ENCODE peak calls at places on chromosomes 1 and 21, in five cellular contexts. U is GM12878, C is HCT116, E is K562, J is HepG2. Y is an unnamed sample.

GRCh38 chr21:15687208-15687607 is 42.6 kb upstream of the USP25 start:
- DNase-seq in U (no peak), C (no peak), E (no peak), J (no peak), Y (no peak)

GRCh38 chr1:245560460-245560859 is 405.7 kb downstream of the KIF26B start:
- DNase-seq in U (no peak), C (no peak), E (no peak), J (no peak), Y (no peak)

GRCh38 chr1:226826479-226827245 is 43.8 kb upstream of the PSEN2 start:
- DNase-seq in U (no peak), C (no peak), E (no peak), J (no peak), Y (no peak)

GRCh38 chr1:234486858-234487830 is 8.2 kb upstream of the TARBP1 start:
- DNase-seq in U (no peak), C (no peak), E (peak), J (peak), Y (no peak)

GRCh38 chr1:200904772-200905171 is 10.1 kb downstream of the INAVA start:
- DNase-seq in U (no peak), C (no peak), E (no peak), J (no peak), Y (no peak)

GRCh38 chr21:46071082-46071481 is 26.8 kb upstream of the COL6A2 start:
- DNase-seq in U (no peak), C (no peak), E (no peak), J (no peak), Y (no peak)

GRCh38 chr1:212290608-212291007 is 5.4 kb downstream of the PPP2R5A start:
- DNase-seq in U (no peak), C (no peak), E (no peak), J (peak), Y (no peak)

GRCh38 chr1:52238887-52239707 is 97.2 kb downstream of the ZFYVE9 start:
- DNase-seq in U (no peak), C (no peak), E (no peak), J (no peak), Y (no peak)

GRCh38 chr1:193275773-193276172 is 89.4 kb upstream of the B3GALT2 start:
- DNase-seq in U (no peak), C (no peak), E (no peak), J (no peak), Y (peak)

GRCh38 chr1:25616932-25617625 is 488 bp downstream of the MAN1C1 start:
- DNase-seq in U (no peak), C (no peak), E (no peak), J (no peak), Y (no peak)

GRCh38 chr1:34409689-34410229 is 233.1 kb downstream of the C1orf94 start:
- DNase-seq in U (no peak), C (no peak), E (no peak), J (no peak), Y (peak)

GRCh38 chr21:39377444-39378050 is 28.7 kb upstream of the HMGN1 start:
- DNase-seq in U (no peak), C (no peak), E (peak), J (peak), Y (no peak)

GRCh38 chr1:109432336-109432735 is 6.1 kb upstream of the PSMA5 start:
- DNase-seq in U (no peak), C (no peak), E (no peak), J (no peak), Y (no peak)

GRCh38 chr1:172484252-172484651 is 40.4 kb upstream of the PIGC start:
- DNase-seq in U (no peak), C (no peak), E (no peak), J (no peak), Y (no peak)
- TF ChIP-seq SRF in U (no peak), C (no peak), E (no peak), J (no peak), Y (no peak)

DNA sequence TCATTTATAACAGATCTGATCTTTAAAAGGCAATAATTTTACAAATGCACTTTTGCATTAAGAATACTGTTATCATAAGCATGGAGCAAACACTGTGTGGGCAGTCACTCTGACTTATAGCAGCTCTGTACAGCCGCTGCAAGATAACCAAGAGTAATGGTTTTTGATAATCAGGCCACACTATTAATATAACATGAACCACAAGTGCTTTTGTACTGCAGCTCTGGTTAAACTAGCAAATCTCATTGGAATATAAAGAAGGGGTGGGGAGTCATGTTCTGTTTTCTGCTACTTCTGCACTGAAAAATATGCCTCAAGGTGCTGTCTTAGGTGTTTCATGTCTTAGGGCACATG is 357.4 kb downstream of the LMO4 start:
- DNase-seq in U (no peak), C (no peak), E (no peak), J (no peak), Y (no peak)
- TF ChIP-seq SRF in U (no peak), C (no peak), E (no peak), J (no peak), Y (no peak)

GRCh38 chr1:77833521-77834100 is 54.2 kb downstream of the MIGA1 start:
- DNase-seq in U (no peak), C (no peak), E (no peak), J (no peak), Y (no peak)

GRCh38 chr1:77830946-77831345 is 51.5 kb downstream of the MIGA1 start:
- DNase-seq in U (no peak), C (no peak), E (no peak), J (no peak), Y (no peak)

GRCh38 chr1:77831566-77831965 is 52.1 kb downstream of the MIGA1 start:
- DNase-seq in U (no peak), C (no peak), E (no peak), J (no peak), Y (no peak)

GRCh38 chr1:77831976-77832695 is 52.7 kb downstream of the MIGA1 start:
- DNase-seq in U (no peak), C (no peak), E (no peak), J (no peak), Y (no peak)

GRCh38 chr1:77832889-77833288 is 53.4 kb downstream of the MIGA1 start:
- DNase-seq in U (no peak), C (no peak), E (peak), J (no peak), Y (no peak)
- TF ChIP-seq SRF in U (no peak), C (no peak), E (no peak), J (no peak), Y (no peak)

GRCh38 chr1:42939216-42939615 is 19.5 kb downstream of the SLC2A1 start:
- DNase-seq in U (no peak), C (no peak), E (no peak), J (peak), Y (no peak)

GRCh38 chr1:42943166-42943565 is 15.5 kb downstream of the SLC2A1 start:
- DNase-seq in U (no peak), C (peak), E (no peak), J (no peak), Y (no peak)

GRCh38 chr1:42942444-42942843 is 16.2 kb downstream of the SLC2A1 start:
- DNase-seq in U (no peak), C (no peak), E (no peak), J (no peak), Y (no peak)

GRCh38 chr1:42941640-42942330 is 16.9 kb downstream of the SLC2A1 start:
- DNase-seq in U (no peak), C (peak), E (peak), J (no peak), Y (no peak)

DNA sequence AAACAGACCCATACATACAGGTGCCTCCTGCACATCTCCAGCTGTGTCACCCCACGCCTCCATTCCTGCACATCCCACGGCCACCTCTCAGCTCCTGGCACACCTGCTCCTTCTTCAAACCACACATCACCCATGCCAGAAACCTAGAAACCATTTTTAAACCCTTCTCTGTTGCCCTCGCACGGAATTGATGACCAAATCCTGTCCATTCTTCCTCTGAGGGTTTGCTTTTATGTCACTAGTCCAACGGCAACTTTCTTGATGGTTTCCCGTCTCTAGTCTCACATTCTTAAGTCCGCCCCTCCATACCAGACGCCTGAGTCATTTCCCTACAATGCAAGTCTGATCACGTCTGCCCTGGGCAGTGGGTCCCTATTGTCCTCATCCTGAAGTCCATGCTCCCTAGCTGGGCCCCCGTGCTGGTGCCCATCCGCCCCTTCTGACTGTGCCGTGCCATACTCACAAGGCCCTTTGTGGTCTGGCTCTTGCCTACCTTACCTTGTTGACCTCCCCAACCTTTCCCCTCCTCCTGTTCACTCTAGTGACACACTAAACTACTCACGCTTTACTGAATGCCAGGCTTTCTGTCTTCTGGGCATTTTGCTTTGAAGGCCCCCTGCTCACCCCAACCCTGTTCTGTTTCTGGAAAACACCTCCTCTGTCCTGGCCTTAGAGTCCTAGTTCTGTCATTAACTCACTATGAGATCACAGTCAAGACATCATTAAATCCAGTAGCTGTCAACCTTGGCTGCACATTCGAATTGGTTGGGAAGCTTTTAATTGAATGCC is 17.6 kb downstream of the SLC2A1 start:
- DNase-seq in U (no peak), C (peak), E (no peak), J (peak), Y (no peak)
- TF ChIP-seq SRF in U (no peak), C (no peak), E (no peak), J (no peak), Y (no peak)

DNA sequence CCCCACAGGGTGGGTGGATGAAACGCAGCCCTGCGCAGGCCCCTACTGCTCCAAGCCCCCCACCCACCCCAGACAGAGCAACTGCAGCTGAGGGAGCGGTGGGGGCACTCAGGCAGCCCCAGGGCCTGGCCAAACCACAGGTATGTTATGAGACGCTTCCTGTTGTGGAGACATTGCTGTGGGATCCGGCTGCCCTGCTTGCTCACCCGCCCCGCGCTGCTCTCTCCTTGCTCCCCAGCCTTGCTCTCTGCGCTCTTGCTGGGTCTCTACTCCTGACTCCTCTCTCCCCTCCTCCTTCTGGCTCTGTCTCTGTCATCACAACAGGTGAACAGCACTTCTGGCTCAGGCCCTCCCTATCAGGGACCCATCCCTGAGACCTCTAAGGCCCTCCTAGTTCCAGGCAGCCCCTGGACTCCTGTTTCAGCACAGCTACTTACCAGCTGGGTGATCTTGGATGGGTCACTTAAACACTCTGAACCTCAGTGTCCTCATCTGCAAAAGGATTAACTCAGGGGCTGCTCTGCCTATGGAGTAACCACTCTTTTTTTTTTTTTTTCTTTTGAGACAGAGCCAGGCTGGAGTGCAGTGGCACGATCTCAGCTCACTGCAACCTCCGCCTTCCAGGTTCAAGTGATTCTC is 15.9 kb downstream of the COL8A2 start:
- DNase-seq in U (no peak), C (no peak), E (no peak), J (no peak), Y (no peak)
- TF ChIP-seq SRF in U (no peak), C (no peak), E (no peak), J (no peak), Y (no peak)

Y was measured in H1.